ENCODE peak calls at places on chromosomes 12 and 14, in seven cellular contexts. K is dorsolateral prefrontal cortex, W is HCT116, C is psoas muscle, Q is OCI-LY7, H is left lung, V is mucosa of descending colon. G is an unnamed sample.

GRCh38 chr12:124625867-124626675 is 58.7 kb upstream of the NCOR2 start:
- DNase-seq in Q (no peak), H (peak; percentile 91), V (peak; percentile 87), W (no peak), C (peak; percentile 92), K (no peak), G (no peak)

GRCh38 chr12:14605401-14605989 is 37.8 kb upstream of the PLBD1 start:
- DNase-seq in V (no peak), W (no peak), Q (peak; percentile 67), C (no peak), H (no peak), K (no peak), G (no peak)

GRCh38 chr14:32230695-32231280 is 27.7 kb upstream of the RNU6-8 start:
- DNase-seq in H (no peak), K (no peak), Q (no peak), W (no peak), V (no peak), C (no peak), G (no peak)

GRCh38 chr14:106390401-106390800 is 864.0 kb downstream of the TMEM121 start:
- DNase-seq in Q (no peak), W (no peak), K (no peak), V (no peak), C (no peak), H (no peak), G (no peak)

GRCh38 chr14:68345738-68346137 is 447.1 kb downstream of the ZFP36L1 start:
- DNase-seq in C (no peak), W (no peak), H (no peak), Q (no peak), V (no peak), K (no peak), G (no peak)

GRCh38 chr14:94128216-94128839 is 1.1 kb downstream of the IFI27L2 start:
- DNase-seq in C (no peak), K (no peak), V (no peak), W (no peak), H (no peak), Q (no peak), G (no peak)

GRCh38 chr14:31001339-31001658 is 24.1 kb upstream of the AP4S1 start:
- DNase-seq in W (no peak), V (no peak), H (no peak), Q (no peak), C (no peak), K (no peak), G (no peak)

GRCh38 chr12:112538740-112539139 is 120.0 kb downstream of the PTPN11 start:
- DNase-seq in W (no peak), C (no peak), K (no peak), Q (no peak), H (no peak), V (no peak), G (no peak)

GRCh38 chr14:61620130-61620946 is 75.0 kb upstream of the HIF1A start:
- DNase-seq in Q (no peak), K (no peak), V (no peak), C (no peak), W (no peak), H (no peak), G (no peak)

GRCh38 chr12:122403831-122404230 is 18.6 kb downstream of the CLIP1 start:
- DNase-seq in K (no peak), W (no peak), C (no peak), V (no peak), H (no peak), Q (no peak), G (no peak)

GRCh38 chr12:122895290-122895689 is 634 bp downstream of the VPS37B start:
- DNase-seq in Q (no peak), K (no peak), W (no peak), C (no peak), H (no peak), V (no peak), G (no peak)

GRCh38 chr12:50641566-50641965 is 122.3 kb upstream of the ATF1 start:
- DNase-seq in V (no peak), Q (peak; percentile 43), H (no peak), K (no peak), W (no peak), C (no peak), G (no peak)

GRCh38 chr14:103136388-103137271 is 13.4 kb downstream of the TNFAIP2 start:
- DNase-seq in V (no peak), W (peak; percentile 28), C (peak; percentile 44), K (no peak), Q (no peak), H (peak; percentile 41), G (no peak)

GRCh38 chr12:32435921-32436710 is 36.8 kb downstream of the FGD4 start:
- DNase-seq in H (no peak), K (no peak), Q (no peak), V (no peak), C (no peak), W (no peak), G (no peak)

GRCh38 chr12:110039085-110039807 is 9.1 kb downstream of the C12orf76 start:
- DNase-seq in V (peak; percentile 52), K (no peak), H (no peak), W (no peak), Q (no peak), C (no peak), G (peak; percentile 10)

GRCh38 chr14:97546491-97546890 is 749.3 kb downstream of the VRK1 start:
- DNase-seq in V (no peak), C (no peak), K (no peak), H (no peak), W (no peak), Q (no peak), G (no peak)

GRCh38 chr12:9064815-9065606 is 50.7 kb downstream of the A2M start:
- DNase-seq in Q (no peak), C (peak; percentile 83), V (peak; percentile 88), H (peak; percentile 92), W (peak; percentile 71), K (peak; percentile 65), G (no peak)

GRCh38 chr14:104115691-104116543 is 22.5 kb upstream of the KIF26A start:
- DNase-seq in Q (no peak), H (peak; percentile 80), K (no peak), C (peak; percentile 49), W (no peak), V (peak; percentile 69), G (no peak)

GRCh38 chr12:124295431-124296058 is 652 bp downstream of the RFLNA start:
- DNase-seq in K (no peak), C (peak; percentile 41), Q (no peak), H (peak; percentile 67), W (no peak), V (peak; percentile 71), G (no peak)

GRCh38 chr14:51783765-51784164 is 76.6 kb upstream of the GNG2 start:
- DNase-seq in Q (no peak), H (no peak), C (no peak), K (no peak), V (no peak), W (no peak), G (no peak)

GRCh38 chr14:65164068-65164824 is 61.9 kb upstream of the MAX start:
- DNase-seq in Q (peak; percentile 79), V (no peak), K (no peak), W (peak; percentile 51), C (no peak), H (no peak), G (peak; percentile 14)

GRCh38 chr14:37622231-37622923 is 26.9 kb downstream of the TTC6 start:
- DNase-seq in Q (no peak), H (peak; percentile 75), W (no peak), C (no peak), V (no peak), K (no peak), G (no peak)
- TF ChIP-seq CTCF in Q (no peak), H (no peak), W (no peak), C (no peak), V (no peak), K (no peak), G (no peak)

DNA sequence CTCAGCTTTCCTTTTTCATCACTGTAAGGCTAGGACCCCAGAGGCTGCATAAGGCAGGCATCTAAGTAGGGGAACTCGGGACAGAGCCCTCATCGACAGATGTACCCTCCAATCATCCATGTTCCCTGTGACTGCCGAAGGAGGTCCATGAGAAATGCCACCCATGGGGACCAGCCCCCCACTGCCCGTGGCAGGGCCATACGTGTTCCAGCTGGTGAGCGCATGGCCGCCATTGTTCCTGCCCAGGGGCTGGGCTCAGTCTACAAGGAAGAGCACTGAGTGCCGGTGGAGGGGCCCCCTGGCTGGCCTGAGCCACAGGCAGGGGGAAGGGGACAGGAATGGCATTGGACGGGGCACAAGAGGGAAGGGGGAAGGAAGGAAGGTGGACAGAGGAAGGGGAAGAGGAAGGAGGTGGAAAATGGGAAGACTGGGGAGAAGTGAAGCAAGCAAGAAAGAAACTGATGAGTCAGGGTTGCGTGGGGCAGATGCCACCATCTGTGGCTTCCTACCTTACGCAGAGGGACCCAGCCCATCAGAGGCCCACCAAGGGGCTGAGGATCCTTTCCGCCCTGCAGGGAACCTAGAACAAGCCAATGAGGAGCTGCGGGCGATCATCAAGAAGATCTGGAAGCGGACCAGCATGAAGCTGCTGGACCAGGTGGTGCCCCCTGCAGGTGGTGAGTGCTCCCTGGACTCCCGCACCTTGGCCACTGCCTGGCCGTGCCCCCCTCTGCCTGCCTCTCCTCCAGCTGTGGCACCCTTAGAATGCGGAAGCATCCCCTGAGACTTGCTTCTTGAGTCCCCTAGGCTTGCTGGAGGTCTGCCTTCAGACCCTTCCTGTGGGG is 120.6 kb upstream of the FKBP4 start:
- DNase-seq in H (no peak), K (no peak), Q (peak; percentile 4), V (no peak), C (no peak), W (peak; percentile 8), G (no peak)
- TF ChIP-seq CTCF in H (no peak), K (no peak), Q (peak; percentile 41), V (no peak), C (no peak), W (peak; percentile 61), G (no peak)

DNA sequence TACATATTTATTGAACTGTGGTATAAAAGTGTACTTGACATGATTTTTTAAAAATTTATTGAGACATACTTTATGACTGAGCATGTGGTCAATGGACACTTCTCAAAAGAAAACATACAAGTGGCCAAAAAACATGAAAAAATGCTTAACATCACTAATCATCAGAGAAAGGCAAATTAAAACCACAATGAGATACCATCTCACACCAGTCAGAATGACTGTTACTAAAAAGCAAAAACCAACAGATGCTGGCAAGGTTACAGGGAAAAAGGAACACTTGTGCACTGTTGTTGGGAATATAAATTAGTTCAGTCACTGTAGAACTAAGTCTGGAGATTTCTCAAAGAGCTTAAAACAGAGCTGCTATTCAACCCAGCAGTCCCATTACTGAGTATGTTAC is 1177.6 kb downstream of the GALC start:
- DNase-seq in Q (no peak), K (no peak), W (no peak), C (no peak), H (no peak), V (no peak), G (no peak)
- TF ChIP-seq CTCF in Q (no peak), K (no peak), W (no peak), C (no peak), H (no peak), V (no peak), G (no peak)

DNA sequence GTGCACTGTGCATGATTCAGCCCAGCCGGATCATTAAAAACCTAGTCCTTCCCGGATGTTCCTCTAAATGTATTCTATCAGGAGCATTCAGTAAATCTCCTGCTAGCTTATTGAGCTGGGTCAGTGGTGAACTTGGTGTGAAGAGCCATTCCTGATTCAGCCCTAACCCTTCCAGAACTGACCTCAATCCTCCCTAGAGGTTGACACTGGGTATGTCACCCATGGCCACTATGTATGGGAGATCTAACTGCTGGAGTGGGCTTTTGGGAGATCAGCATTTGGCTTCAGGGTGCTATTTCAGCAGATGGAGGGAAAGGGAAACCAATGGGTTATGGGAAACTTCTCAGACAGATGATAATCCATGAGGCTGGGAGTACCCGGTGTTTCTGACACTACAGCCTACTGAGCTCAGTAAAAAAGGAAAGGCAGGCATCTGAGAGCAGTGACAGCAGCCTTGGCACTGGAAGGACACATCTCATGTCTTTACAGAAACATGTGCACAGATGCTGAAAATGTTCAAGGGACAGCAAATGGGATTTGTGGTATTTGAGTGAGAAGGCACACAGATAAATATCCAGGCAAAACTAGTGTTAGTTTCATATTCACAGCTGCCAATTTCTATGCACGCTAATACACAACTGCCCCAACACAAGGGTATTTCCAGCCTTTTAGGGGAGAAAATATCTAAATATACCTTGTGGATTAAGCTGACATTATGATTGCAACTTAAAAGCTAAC is 258.8 kb downstream of the DPF3 start:
- DNase-seq in V (no peak), K (no peak), H (no peak), W (no peak), Q (no peak), C (no peak), G (no peak)
- TF ChIP-seq CTCF in V (no peak), K (no peak), H (no peak), W (peak; percentile 7), Q (no peak), C (no peak), G (no peak)

G was measured in CD4-positive, alpha-beta T cell.